ENCODE peak calls at places on chromosomes 2 and 18, in four cellular contexts. J, N, Z and H are unnamed samples.
A peak's percentile ranks its signal among the peaks of the same experiment; 100 is the strongest.

GRCh38 chr2:19743641-19744040 is 158.1 kb downstream of the TTC32 start:
- DNase-seq in J (no peak), N (no peak), Z (no peak), H (no peak)

GRCh38 chr2:180124273-180124881 is 117.3 kb upstream of the CWC22 start:
- DNase-seq in J (peak; percentile 70), N (peak; percentile 64), Z (peak; percentile 51), H (peak; percentile 66)

GRCh38 chr2:239893236-239893515 is 132.0 kb downstream of the NDUFA10 start:
- DNase-seq in J (no peak), N (no peak), Z (no peak), H (no peak)

GRCh38 chr2:120779781-120780283 is 44.2 kb downstream of the GLI2 start:
- DNase-seq in J (peak; percentile 66), N (peak; percentile 91), Z (no peak), H (no peak)

GRCh38 chr2:30239308-30240161 is 8.2 kb downstream of the LBH start:
- DNase-seq in J (peak; percentile 84), N (peak; percentile 90), Z (peak; percentile 55), H (peak; percentile 63)

GRCh38 chr2:67268806-67269205 is 128.3 kb upstream of the ETAA1 start:
- DNase-seq in J (no peak), N (peak; percentile 78), Z (no peak), H (no peak)

GRCh38 chr18:23540867-23541266 is 37.6 kb downstream of the RMC1 start:
- DNase-seq in J (no peak), N (no peak), Z (no peak), H (peak; percentile 62)

GRCh38 chr2:128549094-128549493 is 230.4 kb upstream of the HS6ST1 start:
- DNase-seq in J (no peak), N (peak; percentile 8), Z (no peak), H (no peak)

GRCh38 chr2:232372231-232373208 is 6.0 kb upstream of the ALPP start:
- DNase-seq in J (no peak), N (peak; percentile 91), Z (no peak), H (no peak)

GRCh38 chr2:11152591-11152990 is 2.7 kb upstream of the SLC66A3 start:
- DNase-seq in J (no peak), N (no peak), Z (no peak), H (no peak)

GRCh38 chr18:31097666-31098065 is 4.6 kb downstream of the DSC2 start:
- DNase-seq in J (no peak), N (no peak), Z (no peak), H (no peak)

GRCh38 chr2:151968770-151969169 is 130.1 kb downstream of the CACNB4 start:
- DNase-seq in J (no peak), N (no peak), Z (no peak), H (no peak)

GRCh38 chr18:44852216-44852615 is 171.5 kb downstream of the SETBP1 start:
- DNase-seq in J (no peak), N (no peak), Z (no peak), H (no peak)

GRCh38 chr2:70541481-70542020 is 12.1 kb downstream of the TGFA start:
- DNase-seq in J (peak; percentile 28), N (peak; percentile 74), Z (no peak), H (peak; percentile 45)

GRCh38 chr2:147636238-147636887 is 208.5 kb upstream of the ACVR2A start:
- DNase-seq in J (no peak), N (peak; percentile 66), Z (no peak), H (no peak)

GRCh38 chr2:206639636-206640035 is 2.7 kb upstream of the FAM237A start:
- DNase-seq in J (no peak), N (no peak), Z (no peak), H (no peak)

GRCh38 chr2:120262150-120262549 is 9.5 kb downstream of the RALB start:
- DNase-seq in J (no peak), N (no peak), Z (no peak), H (no peak)

GRCh38 chr2:15369129-15369528 is 192.0 kb downstream of the NBAS start:
- DNase-seq in J (no peak), N (no peak), Z (no peak), H (no peak)

GRCh38 chr18:55405655-55406373 is 182.2 kb downstream of the TCF4 start:
- DNase-seq in J (no peak), N (peak; percentile 95), Z (no peak), H (no peak)

GRCh38 chr18:8952796-8953760 is 149.4 kb upstream of the NDUFV2 start:
- DNase-seq in J (no peak), N (peak; percentile 97), Z (no peak), H (no peak)

GRCh38 chr2:36359006-36359580 is 3.5 kb downstream of the CRIM1 start:
- DNase-seq in J (no peak), N (peak; percentile 58), Z (no peak), H (peak; percentile 32)

GRCh38 chr18:28175047-28175929 is 1.6 kb downstream of the CDH2 start:
- DNase-seq in J (peak; percentile 67), N (peak; percentile 83), Z (no peak), H (no peak)

GRCh38 chr2:238256111-238256510 is 16.3 kb upstream of the HES6 start:
- DNase-seq in J (no peak), N (no peak), Z (no peak), H (no peak)

GRCh38 chr2:184577741-184578140 is 20.6 kb upstream of the ZNF804A start:
- DNase-seq in J (no peak), N (no peak), Z (no peak), H (no peak)

GRCh38 chr2:13001408-13001807 is 284.7 kb downstream of the TRIB2 start:
- DNase-seq in J (no peak), N (no peak), Z (no peak), H (no peak)

GRCh38 chr2:127032601-127033000 is 74.4 kb downstream of the BIN1 start:
- DNase-seq in J (no peak), N (peak; percentile 59), Z (no peak), H (no peak)
- TF ChIP-seq EZH2phosphoT487 in J (no peak), N (no peak), Z (no peak), H (no peak)

GRCh38 chr2:98026292-98026691 is 30.5 kb upstream of the TMEM131 start:
- DNase-seq in J (no peak), N (no peak), Z (no peak), H (no peak)
- TF ChIP-seq EZH2phosphoT487 in J (no peak), N (no peak), Z (no peak), H (no peak)

GRCh38 chr18:80225685-80226084 is 21.6 kb downstream of the PARD6G start:
- DNase-seq in J (no peak), N (no peak), Z (no peak), H (no peak)

GRCh38 chr18:80218341-80219227 is 28.7 kb downstream of the PARD6G start:
- DNase-seq in J (no peak), N (no peak), Z (no peak), H (no peak)

GRCh38 chr18:80227472-80227871 is 19.8 kb downstream of the PARD6G start:
- DNase-seq in J (no peak), N (no peak), Z (no peak), H (no peak)

GRCh38 chr18:80228051-80228848 is 19.1 kb downstream of the PARD6G start:
- DNase-seq in J (no peak), N (no peak), Z (no peak), H (no peak)

DNA sequence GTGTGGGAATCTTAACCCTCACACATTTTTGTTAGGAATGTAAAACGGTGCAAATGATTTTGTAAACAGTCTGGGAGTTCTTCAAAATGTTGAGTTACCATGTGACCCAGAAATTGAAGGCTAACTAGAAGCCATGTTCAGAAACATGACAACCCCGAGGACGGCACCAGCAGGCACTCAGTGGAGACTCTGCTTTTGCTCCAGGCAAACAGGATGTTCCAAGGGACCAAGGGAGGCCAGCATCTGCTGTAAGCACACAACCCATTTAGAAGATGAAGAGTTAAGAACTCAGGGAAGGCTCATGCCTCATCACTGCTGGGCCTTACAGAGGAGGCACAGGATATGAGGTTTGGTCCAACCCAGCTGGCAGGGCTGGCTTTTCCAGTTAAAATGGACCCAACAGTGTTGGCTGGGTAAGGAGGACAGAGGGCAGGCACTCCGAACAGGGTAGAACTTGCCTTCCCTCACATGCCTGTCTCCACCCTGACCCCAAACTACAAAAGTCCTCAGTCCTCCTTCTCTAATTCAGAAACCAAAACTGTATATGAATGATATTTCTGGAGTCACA is 23.6 kb downstream of the PARD6G start:
- DNase-seq in J (no peak), N (no peak), Z (no peak), H (no peak)
- TF ChIP-seq EZH2phosphoT487 in J (no peak), N (no peak), Z (no peak), H (no peak)

DNA sequence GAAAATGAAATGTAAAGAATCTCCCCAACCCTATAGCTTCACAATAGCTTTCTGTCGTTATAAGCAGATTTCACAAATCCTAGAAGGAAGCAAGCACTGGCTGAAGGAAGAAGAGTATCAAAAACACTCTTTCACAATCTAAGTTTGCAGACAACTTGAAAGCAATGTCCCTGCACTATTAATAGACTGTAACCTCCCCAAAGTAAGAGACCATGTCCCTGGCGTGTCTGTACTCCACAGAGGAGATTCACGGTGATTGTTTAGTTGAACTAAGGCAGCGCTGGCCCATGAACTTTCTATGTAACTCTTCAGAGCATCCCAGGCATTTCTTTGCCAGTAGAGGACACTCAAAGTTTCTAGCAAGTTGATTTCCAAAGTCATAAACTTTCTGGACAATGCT is 128.0 kb upstream of the HNRNPA3 start:
- DNase-seq in J (no peak), N (no peak), Z (no peak), H (no peak)
- TF ChIP-seq EZH2phosphoT487 in J (no peak), N (no peak), Z (no peak), H (no peak)

GRCh38 chr2:71614976-71615768 is 161.8 kb downstream of the DYSF start:
- DNase-seq in J (no peak), N (peak; percentile 81), Z (no peak), H (no peak)
- TF ChIP-seq EZH2phosphoT487 in J (no peak), N (no peak), Z (no peak), H (no peak)

GRCh38 chr2:234071664-234072063 is 21.2 kb downstream of the SPP2 start:
- DNase-seq in J (no peak), N (no peak), Z (no peak), H (no peak)
- TF ChIP-seq EZH2phosphoT487 in J (no peak), N (no peak), Z (no peak), H (no peak)

GRCh38 chr2:182020319-182021055 is 34.8 kb downstream of the PPP1R1C start:
- DNase-seq in J (no peak), N (peak; percentile 45), Z (no peak), H (no peak)
- TF ChIP-seq EZH2phosphoT487 in J (no peak), N (no peak), Z (no peak), H (no peak)

DNA sequence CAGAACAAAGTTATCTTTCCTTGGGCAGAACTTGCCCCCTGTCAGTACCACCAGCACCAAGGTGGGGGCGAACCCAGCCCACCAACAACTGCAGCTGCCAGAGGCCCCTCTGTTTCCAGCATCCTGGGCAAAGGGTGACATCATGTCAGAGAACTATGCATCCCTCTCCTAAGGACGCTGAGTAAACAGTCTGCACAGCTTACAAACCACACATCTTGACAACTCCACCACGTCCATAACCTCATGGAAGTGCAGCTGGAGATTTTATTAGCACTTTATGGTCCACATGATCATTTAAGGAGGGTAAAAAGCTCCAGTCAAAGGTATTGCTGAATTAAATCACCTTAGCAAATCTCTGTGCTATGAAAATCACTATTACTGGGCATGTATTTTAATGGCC is 40.4 kb downstream of the PIEZO2 start:
- DNase-seq in J (no peak), N (no peak), Z (no peak), H (no peak)
- TF ChIP-seq EZH2phosphoT487 in J (no peak), N (no peak), Z (no peak), H (no peak)